ENCODE peak calls at places on chromosome 3, in nine cellular contexts. One of them, this sample, is unnamed.

GRCh38 chr3:121855555-121855954 is 20.5 kb downstream of the EAF2 start:
- DNase-seq in left ventricle myocardium inferior: no peak
- DNase-seq in MCF 10A: peak; percentile 37
- DNase-seq in esophagus squamous epithelium: no peak
- DNase-seq in progenitor cell of endocrine pancreas: no peak
- DNase-seq in hepatocyte: peak; percentile 7
- DNase-seq in HCT116: peak; percentile 26
- DNase-seq in body of pancreas: no peak
- DNase-seq in ovary: no peak
- DNase-seq in this sample: no peak

GRCh38 chr3:187807086-187807862 is 62.0 kb upstream of the BCL6 start:
- DNase-seq in HCT116: no peak
- DNase-seq in hepatocyte: peak; percentile 26
- DNase-seq in esophagus squamous epithelium: no peak
- DNase-seq in progenitor cell of endocrine pancreas: no peak
- DNase-seq in left ventricle myocardium inferior: no peak
- DNase-seq in MCF 10A: peak; percentile 50
- DNase-seq in ovary: no peak
- DNase-seq in body of pancreas: no peak
- DNase-seq in this sample: no peak

GRCh38 chr3:27590437-27591320 is 106.5 kb upstream of the SLC4A7 start:
- DNase-seq in hepatocyte: no peak
- DNase-seq in ovary: no peak
- DNase-seq in left ventricle myocardium inferior: no peak
- DNase-seq in MCF 10A: peak; percentile 41
- DNase-seq in esophagus squamous epithelium: no peak
- DNase-seq in body of pancreas: no peak
- DNase-seq in HCT116: no peak
- DNase-seq in progenitor cell of endocrine pancreas: no peak
- DNase-seq in this sample: no peak

GRCh38 chr3:177111541-177111949 is 85.7 kb downstream of the TBL1XR1 start:
- DNase-seq in body of pancreas: no peak
- DNase-seq in progenitor cell of endocrine pancreas: no peak
- DNase-seq in esophagus squamous epithelium: no peak
- DNase-seq in left ventricle myocardium inferior: no peak
- DNase-seq in MCF 10A: no peak
- DNase-seq in hepatocyte: no peak
- DNase-seq in HCT116: no peak
- DNase-seq in ovary: no peak
- DNase-seq in this sample: no peak

GRCh38 chr3:14767245-14767593 is 51.5 kb upstream of the FGD5 start:
- DNase-seq in body of pancreas: no peak
- DNase-seq in progenitor cell of endocrine pancreas: no peak
- DNase-seq in HCT116: no peak
- DNase-seq in left ventricle myocardium inferior: no peak
- DNase-seq in MCF 10A: no peak
- DNase-seq in esophagus squamous epithelium: no peak
- DNase-seq in ovary: no peak
- DNase-seq in hepatocyte: no peak
- DNase-seq in this sample: no peak

GRCh38 chr3:45125550-45126026 is 20.6 kb downstream of the CDCP1 start:
- DNase-seq in ovary: no peak
- DNase-seq in left ventricle myocardium inferior: no peak
- DNase-seq in MCF 10A: peak; percentile 79
- DNase-seq in progenitor cell of endocrine pancreas: no peak
- DNase-seq in hepatocyte: no peak
- DNase-seq in esophagus squamous epithelium: no peak
- DNase-seq in body of pancreas: peak; percentile 90
- DNase-seq in HCT116: peak; percentile 88
- DNase-seq in this sample: no peak

GRCh38 chr3:40528426-40528825 is 3.7 kb downstream of the ZNF621 start:
- DNase-seq in MCF 10A: no peak
- DNase-seq in ovary: no peak
- DNase-seq in HCT116: no peak
- DNase-seq in left ventricle myocardium inferior: no peak
- DNase-seq in hepatocyte: no peak
- DNase-seq in progenitor cell of endocrine pancreas: no peak
- DNase-seq in esophagus squamous epithelium: no peak
- DNase-seq in body of pancreas: no peak
- DNase-seq in this sample: no peak

GRCh38 chr3:22175899-22176298 is 424.9 kb upstream of the ZNF385D start:
- DNase-seq in esophagus squamous epithelium: no peak
- DNase-seq in hepatocyte: no peak
- DNase-seq in progenitor cell of endocrine pancreas: no peak
- DNase-seq in body of pancreas: no peak
- DNase-seq in MCF 10A: peak; percentile 7
- DNase-seq in left ventricle myocardium inferior: no peak
- DNase-seq in ovary: no peak
- DNase-seq in HCT116: no peak
- DNase-seq in this sample: no peak

GRCh38 chr3:143287403-143287802 is 167.8 kb downstream of the CHST2 start:
- DNase-seq in HCT116: no peak
- DNase-seq in MCF 10A: no peak
- DNase-seq in left ventricle myocardium inferior: no peak
- DNase-seq in hepatocyte: no peak
- DNase-seq in progenitor cell of endocrine pancreas: no peak
- DNase-seq in body of pancreas: no peak
- DNase-seq in esophagus squamous epithelium: no peak
- DNase-seq in ovary: no peak
- DNase-seq in this sample: no peak

GRCh38 chr3:58577269-58577821 is at the start of gene FAM107A:
- DNase-seq in progenitor cell of endocrine pancreas: no peak
- DNase-seq in hepatocyte: no peak
- DNase-seq in ovary: no peak
- DNase-seq in esophagus squamous epithelium: no peak
- DNase-seq in HCT116: no peak
- DNase-seq in body of pancreas: peak; percentile 52
- DNase-seq in MCF 10A: no peak
- DNase-seq in left ventricle myocardium inferior: peak; percentile 43
- DNase-seq in this sample: no peak
- TF ChIP-seq CTCF in progenitor cell of endocrine pancreas: no peak
- TF ChIP-seq CTCF in hepatocyte: no peak
- TF ChIP-seq CTCF in ovary: no peak
- TF ChIP-seq CTCF in esophagus squamous epithelium: peak; percentile 34
- TF ChIP-seq CTCF in HCT116: peak; percentile 24
- TF ChIP-seq CTCF in body of pancreas: no peak
- TF ChIP-seq CTCF in MCF 10A: no peak
- TF ChIP-seq CTCF in left ventricle myocardium inferior: peak; percentile 53
- TF ChIP-seq CTCF in this sample: no peak

GRCh38 chr3:148493631-148494030 is 204.1 kb upstream of the AGTR1 start:
- DNase-seq in esophagus squamous epithelium: no peak
- DNase-seq in ovary: no peak
- DNase-seq in MCF 10A: no peak
- DNase-seq in HCT116: no peak
- DNase-seq in left ventricle myocardium inferior: no peak
- DNase-seq in body of pancreas: no peak
- DNase-seq in hepatocyte: no peak
- DNase-seq in progenitor cell of endocrine pancreas: no peak
- DNase-seq in this sample: no peak
- TF ChIP-seq CTCF in esophagus squamous epithelium: no peak
- TF ChIP-seq CTCF in ovary: no peak
- TF ChIP-seq CTCF in MCF 10A: no peak
- TF ChIP-seq CTCF in HCT116: no peak
- TF ChIP-seq CTCF in left ventricle myocardium inferior: no peak
- TF ChIP-seq CTCF in body of pancreas: no peak
- TF ChIP-seq CTCF in hepatocyte: no peak
- TF ChIP-seq CTCF in progenitor cell of endocrine pancreas: no peak
- TF ChIP-seq CTCF in this sample: no peak

DNA sequence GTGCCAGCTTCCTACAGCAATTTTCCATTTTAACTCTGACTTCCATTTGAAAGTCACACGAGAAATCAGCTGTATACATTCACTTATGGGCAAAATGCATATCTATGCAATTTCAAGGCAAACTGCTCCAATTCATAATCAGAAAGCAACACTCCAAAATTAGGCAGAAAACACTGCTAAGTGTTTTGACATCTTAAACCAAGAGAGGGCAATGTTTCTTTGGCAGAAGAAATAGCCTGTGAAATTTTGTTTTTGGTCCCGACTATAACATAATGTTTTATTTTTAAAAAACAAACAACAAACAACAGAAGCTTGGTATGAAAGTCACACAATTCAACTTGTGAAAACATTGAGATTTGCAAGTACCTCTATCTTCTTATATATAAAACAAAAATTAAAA is 42.6 kb downstream of the GOLIM4 start:
- DNase-seq in left ventricle myocardium inferior: no peak
- DNase-seq in body of pancreas: no peak
- DNase-seq in ovary: no peak
- DNase-seq in MCF 10A: no peak
- DNase-seq in hepatocyte: no peak
- DNase-seq in progenitor cell of endocrine pancreas: no peak
- DNase-seq in esophagus squamous epithelium: no peak
- DNase-seq in HCT116: no peak
- DNase-seq in this sample: no peak
- TF ChIP-seq CTCF in left ventricle myocardium inferior: peak; percentile 34
- TF ChIP-seq CTCF in body of pancreas: no peak
- TF ChIP-seq CTCF in ovary: no peak
- TF ChIP-seq CTCF in MCF 10A: peak; percentile 12
- TF ChIP-seq CTCF in hepatocyte: peak; percentile 18
- TF ChIP-seq CTCF in progenitor cell of endocrine pancreas: peak; percentile 14
- TF ChIP-seq CTCF in esophagus squamous epithelium: peak; percentile 20
- TF ChIP-seq CTCF in HCT116: peak; percentile 25
- TF ChIP-seq CTCF in this sample: no peak

GRCh38 chr3:94336076-94336741 is 273.3 kb downstream of the NSUN3 start:
- DNase-seq in left ventricle myocardium inferior: no peak
- DNase-seq in body of pancreas: no peak
- DNase-seq in esophagus squamous epithelium: no peak
- DNase-seq in MCF 10A: peak; percentile 55
- DNase-seq in hepatocyte: peak; percentile 64
- DNase-seq in HCT116: peak; percentile 3
- DNase-seq in progenitor cell of endocrine pancreas: no peak
- DNase-seq in ovary: no peak
- DNase-seq in this sample: peak; percentile 4
- TF ChIP-seq CTCF in left ventricle myocardium inferior: peak; percentile 54
- TF ChIP-seq CTCF in body of pancreas: peak; percentile 57
- TF ChIP-seq CTCF in esophagus squamous epithelium: peak; percentile 40
- TF ChIP-seq CTCF in MCF 10A: peak; percentile 72
- TF ChIP-seq CTCF in hepatocyte: peak; percentile 67
- TF ChIP-seq CTCF in HCT116: peak; percentile 24
- TF ChIP-seq CTCF in progenitor cell of endocrine pancreas: peak; percentile 61
- TF ChIP-seq CTCF in ovary: no peak
- TF ChIP-seq CTCF in this sample: peak; percentile 73

DNA sequence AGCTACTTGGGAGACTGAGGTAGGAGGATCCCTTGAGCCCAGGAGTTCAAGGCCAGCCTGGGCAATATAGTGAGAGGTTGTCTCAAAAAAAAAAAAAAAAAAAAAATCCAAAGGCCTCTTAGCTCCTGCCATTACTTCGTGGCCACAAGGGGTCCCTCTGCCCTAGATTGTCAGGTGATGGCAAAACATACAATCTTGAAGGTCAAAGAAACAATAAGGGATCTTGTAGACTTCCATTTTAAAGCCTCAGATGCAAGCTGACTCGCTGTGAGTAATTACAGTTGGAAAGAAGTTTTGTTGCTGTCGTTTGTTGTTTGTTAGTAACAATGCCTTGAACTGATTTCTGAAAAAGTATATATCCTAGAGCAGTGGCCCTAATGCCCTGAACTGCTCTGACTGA is 55.9 kb upstream of the PLCL2 start:
- DNase-seq in body of pancreas: peak; percentile 81
- DNase-seq in progenitor cell of endocrine pancreas: no peak
- DNase-seq in ovary: no peak
- DNase-seq in hepatocyte: peak; percentile 45
- DNase-seq in left ventricle myocardium inferior: no peak
- DNase-seq in esophagus squamous epithelium: no peak
- DNase-seq in HCT116: peak; percentile 55
- DNase-seq in MCF 10A: peak; percentile 71
- DNase-seq in this sample: no peak
- TF ChIP-seq CTCF in body of pancreas: peak; percentile 75
- TF ChIP-seq CTCF in progenitor cell of endocrine pancreas: peak; percentile 47
- TF ChIP-seq CTCF in ovary: no peak
- TF ChIP-seq CTCF in hepatocyte: peak; percentile 38
- TF ChIP-seq CTCF in left ventricle myocardium inferior: peak; percentile 42
- TF ChIP-seq CTCF in esophagus squamous epithelium: no peak
- TF ChIP-seq CTCF in HCT116: peak; percentile 61
- TF ChIP-seq CTCF in MCF 10A: no peak
- TF ChIP-seq CTCF in this sample: peak; percentile 37